ENCODE peak calls at places on chromosomes 11 and 22, in five cellular contexts. One of them, this sample, is unnamed.

GRCh38 chr11:127862406-127862805 is 725.0 kb downstream of the ETS1 start:
- DNase-seq in A549: no peak
- DNase-seq in coronary artery: no peak
- DNase-seq in astrocyte of the cerebellum: no peak
- DNase-seq in aorta: no peak
- DNase-seq in this sample: no peak

GRCh38 chr11:119323532-119324033 is 6.7 kb upstream of the MCAM start:
- DNase-seq in aorta: peak
- DNase-seq in A549: no peak
- DNase-seq in astrocyte of the cerebellum: peak
- DNase-seq in coronary artery: peak
- DNase-seq in this sample: no peak

GRCh38 chr22:27327981-27328721 is 473.4 kb downstream of the MN1 start:
- DNase-seq in A549: no peak
- DNase-seq in aorta: no peak
- DNase-seq in coronary artery: peak
- DNase-seq in astrocyte of the cerebellum: no peak
- DNase-seq in this sample: no peak

GRCh38 chr22:49735411-49736311 is 92.0 kb downstream of the BRD1 start:
- DNase-seq in astrocyte of the cerebellum: no peak
- DNase-seq in aorta: peak
- DNase-seq in A549: no peak
- DNase-seq in coronary artery: no peak
- DNase-seq in this sample: no peak

GRCh38 chr11:117011541-117011908 is 86.7 kb downstream of the SIK3 start:
- DNase-seq in astrocyte of the cerebellum: no peak
- DNase-seq in aorta: no peak
- DNase-seq in coronary artery: no peak
- DNase-seq in A549: no peak
- DNase-seq in this sample: no peak

GRCh38 chr22:33030923-33031525 is 27.2 kb downstream of the SYN3 start:
- DNase-seq in A549: no peak
- DNase-seq in coronary artery: no peak
- DNase-seq in astrocyte of the cerebellum: no peak
- DNase-seq in aorta: no peak
- DNase-seq in this sample: peak

GRCh38 chr11:65590240-65590738 is 5.3 kb downstream of the KCNK7 start:
- DNase-seq in A549: no peak
- DNase-seq in astrocyte of the cerebellum: no peak
- DNase-seq in aorta: no peak
- DNase-seq in coronary artery: no peak
- DNase-seq in this sample: no peak

GRCh38 chr11:62048101-62048500 is 75.7 kb upstream of the INCENP start:
- DNase-seq in A549: no peak
- DNase-seq in aorta: no peak
- DNase-seq in astrocyte of the cerebellum: no peak
- DNase-seq in coronary artery: no peak
- DNase-seq in this sample: no peak

GRCh38 chr11:126926376-126926791 is 74.2 kb downstream of the KIRREL3 start:
- DNase-seq in A549: no peak
- DNase-seq in astrocyte of the cerebellum: peak
- DNase-seq in coronary artery: peak
- DNase-seq in aorta: no peak
- DNase-seq in this sample: peak

GRCh38 chr11:13680501-13681264 is 12.2 kb downstream of the FAR1 start:
- DNase-seq in coronary artery: no peak
- DNase-seq in astrocyte of the cerebellum: no peak
- DNase-seq in aorta: no peak
- DNase-seq in A549: no peak
- DNase-seq in this sample: no peak

GRCh38 chr11:76313913-76314740 is 66.8 kb downstream of the THAP12 start:
- DNase-seq in astrocyte of the cerebellum: no peak
- DNase-seq in aorta: no peak
- DNase-seq in A549: no peak
- DNase-seq in coronary artery: no peak
- DNase-seq in this sample: no peak

GRCh38 chr11:45060707-45061106 is 85.7 kb upstream of the PRDM11 start:
- DNase-seq in astrocyte of the cerebellum: no peak
- DNase-seq in coronary artery: no peak
- DNase-seq in A549: no peak
- DNase-seq in aorta: no peak
- DNase-seq in this sample: no peak

GRCh38 chr11:110173775-110174644 is 80.8 kb downstream of the ZC3H12C start:
- DNase-seq in coronary artery: no peak
- DNase-seq in astrocyte of the cerebellum: no peak
- DNase-seq in A549: peak
- DNase-seq in aorta: peak
- DNase-seq in this sample: peak

GRCh38 chr22:50684501-50684900 is 11.9 kb downstream of the SHANK3 start:
- DNase-seq in aorta: no peak
- DNase-seq in coronary artery: peak
- DNase-seq in astrocyte of the cerebellum: no peak
- DNase-seq in A549: no peak
- DNase-seq in this sample: no peak

GRCh38 chr11:130840683-130841082 is 75.6 kb downstream of the SNX19 start:
- DNase-seq in astrocyte of the cerebellum: no peak
- DNase-seq in aorta: no peak
- DNase-seq in coronary artery: no peak
- DNase-seq in A549: no peak
- DNase-seq in this sample: no peak

GRCh38 chr11:122141757-122142156 is 25.7 kb upstream of the BLID start:
- DNase-seq in astrocyte of the cerebellum: no peak
- DNase-seq in coronary artery: no peak
- DNase-seq in aorta: no peak
- DNase-seq in A549: no peak
- DNase-seq in this sample: no peak

GRCh38 chr11:122145715-122146274 is 29.8 kb upstream of the BLID start:
- DNase-seq in coronary artery: no peak
- DNase-seq in astrocyte of the cerebellum: no peak
- DNase-seq in aorta: no peak
- DNase-seq in A549: no peak
- DNase-seq in this sample: no peak

GRCh38 chr11:122140535-122140934 is 24.5 kb upstream of the BLID start:
- DNase-seq in coronary artery: no peak
- DNase-seq in A549: no peak
- DNase-seq in astrocyte of the cerebellum: peak
- DNase-seq in aorta: no peak
- DNase-seq in this sample: no peak

GRCh38 chr11:122146475-122146874 is 30.5 kb upstream of the BLID start:
- DNase-seq in aorta: no peak
- DNase-seq in coronary artery: no peak
- DNase-seq in A549: no peak
- DNase-seq in astrocyte of the cerebellum: no peak
- DNase-seq in this sample: no peak

DNA sequence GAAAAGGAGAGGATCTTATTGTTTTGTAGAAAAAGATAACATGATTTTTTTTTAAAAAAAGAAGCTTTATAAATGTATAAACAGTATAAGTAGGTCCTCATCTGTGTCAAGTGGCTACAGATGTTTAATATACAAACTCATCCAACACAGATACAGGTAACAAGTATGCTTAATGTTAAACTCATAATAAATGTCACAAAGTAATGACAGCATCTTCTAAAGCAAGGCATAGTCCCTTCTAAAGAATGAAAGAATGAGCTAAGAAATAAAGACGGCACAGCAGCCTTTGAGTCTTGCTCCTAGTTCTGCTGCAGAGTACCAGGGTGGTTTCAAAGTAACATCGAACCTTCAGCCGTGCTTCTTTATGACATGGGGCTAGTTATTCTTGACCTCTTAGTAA is 28.7 kb upstream of the BLID start:
- DNase-seq in astrocyte of the cerebellum: no peak
- DNase-seq in coronary artery: no peak
- DNase-seq in aorta: no peak
- DNase-seq in A549: no peak
- DNase-seq in this sample: no peak
- H3K4me3 ChIP-seq in astrocyte of the cerebellum: no peak
- H3K4me3 ChIP-seq in coronary artery: no peak
- H3K4me3 ChIP-seq in aorta: no peak
- H3K4me3 ChIP-seq in A549: no peak
- H3K4me3 ChIP-seq in this sample: no peak

GRCh38 chr11:78023426-78023825 is 350 bp upstream of the KCTD14 start:
- DNase-seq in aorta: no peak
- DNase-seq in coronary artery: no peak
- DNase-seq in astrocyte of the cerebellum: no peak
- DNase-seq in A549: no peak
- DNase-seq in this sample: no peak
- H3K4me3 ChIP-seq in aorta: no peak
- H3K4me3 ChIP-seq in coronary artery: peak
- H3K4me3 ChIP-seq in astrocyte of the cerebellum: peak
- H3K4me3 ChIP-seq in A549: no peak
- H3K4me3 ChIP-seq in this sample: peak

DNA sequence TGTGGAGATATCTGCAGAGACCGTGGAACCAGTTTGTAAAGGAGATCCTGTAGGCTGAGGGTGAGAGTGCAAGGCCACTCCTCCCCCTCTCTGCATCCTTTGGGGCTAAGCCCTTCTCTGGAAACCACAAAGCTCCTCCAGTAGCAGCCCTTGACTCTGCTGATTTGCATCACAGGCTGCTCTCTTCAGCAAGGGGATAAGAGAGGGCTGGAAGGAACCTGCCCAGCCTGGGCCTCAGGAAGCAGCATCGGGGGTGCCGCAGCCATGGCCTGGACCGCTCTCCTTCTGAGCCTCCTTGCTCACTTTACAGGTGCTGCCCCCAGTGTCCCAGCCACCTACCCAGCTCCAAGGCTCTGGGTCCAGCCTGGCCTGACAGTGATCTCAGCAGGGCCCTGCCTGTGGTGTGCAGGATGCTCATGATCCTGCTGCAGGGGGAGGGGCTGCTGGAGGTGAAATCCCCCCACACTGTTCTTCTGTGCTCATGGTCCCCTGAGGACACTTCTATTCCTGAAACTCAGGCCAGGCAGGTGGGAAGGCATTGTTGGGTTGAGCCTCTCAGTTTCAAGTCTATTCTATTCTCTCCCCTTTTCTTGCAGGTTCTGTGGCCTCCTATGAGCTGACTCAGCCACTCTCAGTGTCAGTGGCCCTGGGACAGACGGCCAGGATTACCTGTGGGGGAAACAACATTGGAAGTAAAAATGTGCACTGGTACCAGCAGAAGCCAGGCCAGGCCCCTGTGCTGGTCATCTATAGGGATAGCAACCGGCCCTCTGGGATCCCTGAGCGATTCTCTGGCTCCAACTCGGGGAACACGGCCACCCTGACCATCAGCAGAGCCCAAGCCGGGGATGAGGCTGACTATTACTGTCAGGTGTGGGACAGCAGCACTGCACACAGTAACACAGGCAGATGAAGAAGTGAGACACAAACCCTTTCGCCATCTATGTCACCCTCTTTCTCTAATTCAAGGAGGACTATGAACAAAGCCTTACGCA is 68.5 kb upstream of the IGLL5 start:
- DNase-seq in A549: no peak
- DNase-seq in astrocyte of the cerebellum: no peak
- DNase-seq in aorta: no peak
- DNase-seq in coronary artery: no peak
- DNase-seq in this sample: no peak
- H3K4me3 ChIP-seq in A549: no peak
- H3K4me3 ChIP-seq in astrocyte of the cerebellum: no peak
- H3K4me3 ChIP-seq in aorta: no peak
- H3K4me3 ChIP-seq in coronary artery: no peak
- H3K4me3 ChIP-seq in this sample: no peak

DNA sequence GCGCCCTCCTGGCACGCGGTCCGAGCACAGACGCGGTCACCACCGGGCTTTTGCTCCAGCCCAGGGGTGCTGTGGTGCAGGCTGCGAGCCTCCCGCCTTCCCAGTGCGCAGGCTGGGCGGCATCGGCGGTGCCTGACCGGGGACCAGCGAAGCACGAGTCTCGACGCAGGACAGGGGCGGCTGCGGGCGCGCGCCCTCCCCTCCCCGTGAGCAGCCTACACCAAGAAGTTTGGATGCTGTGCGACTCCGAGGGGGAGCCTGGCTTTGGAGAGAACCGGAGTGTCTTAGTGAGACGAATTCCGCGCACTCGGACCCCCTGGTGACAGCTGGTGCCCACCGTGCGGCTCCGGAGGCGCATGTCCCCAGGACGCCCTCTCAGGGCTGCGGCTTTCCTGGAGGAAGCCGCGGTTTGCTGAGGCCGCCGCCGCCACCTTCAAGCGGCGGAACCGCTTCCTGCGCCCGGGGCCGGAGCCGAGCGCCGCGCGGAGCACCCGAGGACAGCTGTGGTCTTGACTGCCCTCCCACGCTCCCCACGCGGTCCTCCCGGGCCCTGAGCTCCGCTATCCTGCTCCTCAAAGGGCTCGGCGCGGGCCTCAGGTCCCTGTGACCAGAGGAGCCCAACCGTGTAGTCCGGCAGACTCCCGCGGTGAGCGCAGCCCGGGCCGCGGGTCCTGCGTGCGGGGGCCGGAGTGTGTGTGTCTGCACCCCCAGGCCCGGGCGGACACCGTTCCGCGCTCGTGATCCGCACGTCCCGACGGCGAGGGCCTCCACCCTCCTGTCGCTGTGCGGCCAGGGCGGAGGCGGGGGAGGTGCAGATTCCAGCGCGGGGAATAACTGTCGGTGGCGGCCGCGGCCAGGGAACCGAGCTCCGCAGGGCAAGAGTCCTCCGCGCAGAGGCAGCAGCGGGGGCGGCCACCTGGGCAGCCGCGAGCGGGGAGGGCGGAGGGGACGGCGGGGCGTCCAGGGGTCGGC is 1.7 kb downstream of the FGF3 start:
- DNase-seq in astrocyte of the cerebellum: no peak
- DNase-seq in A549: peak
- DNase-seq in aorta: no peak
- DNase-seq in coronary artery: no peak
- DNase-seq in this sample: no peak
- H3K4me3 ChIP-seq in astrocyte of the cerebellum: no peak
- H3K4me3 ChIP-seq in A549: peak
- H3K4me3 ChIP-seq in aorta: no peak
- H3K4me3 ChIP-seq in coronary artery: peak
- H3K4me3 ChIP-seq in this sample: no peak

GRCh38 chr11:74696488-74696887 is 34.7 kb downstream of the CHRDL2 start:
- DNase-seq in astrocyte of the cerebellum: no peak
- DNase-seq in aorta: no peak
- DNase-seq in coronary artery: no peak
- DNase-seq in A549: no peak
- DNase-seq in this sample: no peak

GRCh38 chr11:74695705-74696280 is 35.4 kb downstream of the CHRDL2 start:
- DNase-seq in coronary artery: no peak
- DNase-seq in aorta: no peak
- DNase-seq in A549: no peak
- DNase-seq in astrocyte of the cerebellum: no peak
- DNase-seq in this sample: no peak

GRCh38 chr11:74697722-74698121 is 33.5 kb downstream of the CHRDL2 start:
- DNase-seq in aorta: no peak
- DNase-seq in coronary artery: no peak
- DNase-seq in astrocyte of the cerebellum: no peak
- DNase-seq in A549: no peak
- DNase-seq in this sample: no peak

GRCh38 chr11:74694536-74694935 is 36.7 kb downstream of the CHRDL2 start:
- DNase-seq in aorta: no peak
- DNase-seq in astrocyte of the cerebellum: no peak
- DNase-seq in A549: no peak
- DNase-seq in coronary artery: no peak
- DNase-seq in this sample: no peak

GRCh38 chr11:74696932-74697687 is 34.1 kb downstream of the CHRDL2 start:
- DNase-seq in astrocyte of the cerebellum: peak
- DNase-seq in aorta: peak
- DNase-seq in A549: peak
- DNase-seq in coronary artery: peak
- DNase-seq in this sample: peak
- H3K4me3 ChIP-seq in astrocyte of the cerebellum: no peak
- H3K4me3 ChIP-seq in aorta: no peak
- H3K4me3 ChIP-seq in A549: no peak
- H3K4me3 ChIP-seq in coronary artery: peak
- H3K4me3 ChIP-seq in this sample: no peak

This sample was measured in lower leg skin.